ENCODE peak calls at places on chromosome 6, in ten cellular contexts. One of them, this sample, is unnamed. For H3K9me3, the result is how much of the 10 kb centered on the place peaks cover.

GRCh38 chr6:10414766-10415592 is at the start of gene TFAP2A:
- DNase-seq in uterus: no peak
- DNase-seq in heart left ventricle: no peak
- DNase-seq in NT2/D1: no peak
- DNase-seq in H9: peak
- DNase-seq in K562: no peak
- DNase-seq in CD8-positive, alpha-beta memory T cell: no peak
- DNase-seq in A673: peak
- DNase-seq in Karpas-422: no peak
- DNase-seq in ovary: no peak
- DNase-seq in this sample: no peak

GRCh38 chr6:143279385-143279784 is 171.1 kb downstream of the ADAT2 start:
- DNase-seq in uterus: no peak
- DNase-seq in heart left ventricle: no peak
- DNase-seq in NT2/D1: no peak
- DNase-seq in H9: peak
- DNase-seq in K562: peak
- DNase-seq in CD8-positive, alpha-beta memory T cell: no peak
- DNase-seq in A673: peak
- DNase-seq in Karpas-422: peak
- DNase-seq in ovary: no peak
- DNase-seq in this sample: no peak

GRCh38 chr6:112946051-112946450 is 598.9 kb downstream of the RFPL4B start:
- DNase-seq in uterus: no peak
- DNase-seq in heart left ventricle: no peak
- DNase-seq in NT2/D1: no peak
- DNase-seq in H9: no peak
- DNase-seq in K562: no peak
- DNase-seq in CD8-positive, alpha-beta memory T cell: no peak
- DNase-seq in A673: no peak
- DNase-seq in Karpas-422: no peak
- DNase-seq in ovary: peak
- DNase-seq in this sample: no peak

GRCh38 chr6:167298166-167298565 is 7.1 kb downstream of the UNC93A start:
- DNase-seq in uterus: no peak
- DNase-seq in heart left ventricle: no peak
- DNase-seq in NT2/D1: no peak
- DNase-seq in H9: no peak
- DNase-seq in K562: no peak
- DNase-seq in CD8-positive, alpha-beta memory T cell: no peak
- DNase-seq in A673: no peak
- DNase-seq in Karpas-422: peak
- DNase-seq in ovary: no peak
- DNase-seq in this sample: no peak

GRCh38 chr6:122800906-122801305 is 11.8 kb downstream of the SMPDL3A start:
- DNase-seq in uterus: no peak
- DNase-seq in heart left ventricle: no peak
- DNase-seq in NT2/D1: no peak
- DNase-seq in H9: no peak
- DNase-seq in K562: no peak
- DNase-seq in CD8-positive, alpha-beta memory T cell: no peak
- DNase-seq in A673: no peak
- DNase-seq in Karpas-422: no peak
- DNase-seq in ovary: no peak
- DNase-seq in this sample: no peak

GRCh38 chr6:90440586-90441338 is 144.1 kb upstream of the BACH2 start:
- DNase-seq in uterus: no peak
- DNase-seq in heart left ventricle: no peak
- DNase-seq in NT2/D1: no peak
- DNase-seq in H9: no peak
- DNase-seq in K562: peak
- DNase-seq in CD8-positive, alpha-beta memory T cell: no peak
- DNase-seq in A673: no peak
- DNase-seq in Karpas-422: no peak
- DNase-seq in ovary: no peak
- DNase-seq in this sample: no peak

GRCh38 chr6:145214570-145214969 is 520.8 kb downstream of the EPM2A start:
- DNase-seq in uterus: no peak
- DNase-seq in heart left ventricle: no peak
- DNase-seq in NT2/D1: no peak
- DNase-seq in H9: no peak
- DNase-seq in K562: no peak
- DNase-seq in CD8-positive, alpha-beta memory T cell: no peak
- DNase-seq in A673: peak
- DNase-seq in Karpas-422: peak
- DNase-seq in ovary: no peak
- DNase-seq in this sample: no peak

GRCh38 chr6:31971279-31971992 is 502 bp downstream of the DXO start:
- DNase-seq in uterus: no peak
- DNase-seq in heart left ventricle: peak
- DNase-seq in NT2/D1: no peak
- DNase-seq in H9: no peak
- DNase-seq in K562: peak
- DNase-seq in CD8-positive, alpha-beta memory T cell: no peak
- DNase-seq in A673: no peak
- DNase-seq in Karpas-422: no peak
- DNase-seq in ovary: peak
- DNase-seq in this sample: no peak

GRCh38 chr6:43973351-43973750 is 153.9 kb downstream of the MRPL14 start:
- DNase-seq in uterus: no peak
- DNase-seq in heart left ventricle: no peak
- DNase-seq in NT2/D1: no peak
- DNase-seq in H9: peak
- DNase-seq in K562: no peak
- DNase-seq in CD8-positive, alpha-beta memory T cell: no peak
- DNase-seq in A673: no peak
- DNase-seq in Karpas-422: no peak
- DNase-seq in ovary: no peak
- DNase-seq in this sample: no peak

GRCh38 chr6:15638373-15638772 is 24.5 kb downstream of the DTNBP1 start:
- DNase-seq in uterus: no peak
- DNase-seq in heart left ventricle: no peak
- DNase-seq in NT2/D1: no peak
- DNase-seq in H9: no peak
- DNase-seq in K562: no peak
- DNase-seq in CD8-positive, alpha-beta memory T cell: no peak
- DNase-seq in A673: no peak
- DNase-seq in Karpas-422: no peak
- DNase-seq in ovary: no peak
- DNase-seq in this sample: no peak
- H3K9me3 ChIP-seq in uterus: under half
- H3K9me3 ChIP-seq in heart left ventricle: under half
- H3K9me3 ChIP-seq in NT2/D1: under half
- H3K9me3 ChIP-seq in H9: under half
- H3K9me3 ChIP-seq in K562: under half
- H3K9me3 ChIP-seq in CD8-positive, alpha-beta memory T cell: under half
- H3K9me3 ChIP-seq in A673: under half
- H3K9me3 ChIP-seq in Karpas-422: under half
- H3K9me3 ChIP-seq in ovary: under half
- H3K9me3 ChIP-seq in this sample: under half

GRCh38 chr6:108621117-108621516 is 60.4 kb downstream of the FOXO3 start:
- DNase-seq in uterus: no peak
- DNase-seq in heart left ventricle: no peak
- DNase-seq in NT2/D1: no peak
- DNase-seq in H9: no peak
- DNase-seq in K562: no peak
- DNase-seq in CD8-positive, alpha-beta memory T cell: no peak
- DNase-seq in A673: peak
- DNase-seq in Karpas-422: no peak
- DNase-seq in ovary: no peak
- DNase-seq in this sample: no peak

GRCh38 chr6:108622601-108623335 is 62.1 kb downstream of the FOXO3 start:
- DNase-seq in uterus: peak
- DNase-seq in heart left ventricle: peak
- DNase-seq in NT2/D1: no peak
- DNase-seq in H9: no peak
- DNase-seq in K562: no peak
- DNase-seq in CD8-positive, alpha-beta memory T cell: no peak
- DNase-seq in A673: no peak
- DNase-seq in Karpas-422: no peak
- DNase-seq in ovary: no peak
- DNase-seq in this sample: no peak

GRCh38 chr6:108626777-108627176 is 66.1 kb downstream of the FOXO3 start:
- DNase-seq in uterus: no peak
- DNase-seq in heart left ventricle: no peak
- DNase-seq in NT2/D1: no peak
- DNase-seq in H9: no peak
- DNase-seq in K562: no peak
- DNase-seq in CD8-positive, alpha-beta memory T cell: no peak
- DNase-seq in A673: no peak
- DNase-seq in Karpas-422: no peak
- DNase-seq in ovary: no peak
- DNase-seq in this sample: no peak

GRCh38 chr6:108627692-108628565 is 67.2 kb downstream of the FOXO3 start:
- DNase-seq in uterus: no peak
- DNase-seq in heart left ventricle: no peak
- DNase-seq in NT2/D1: no peak
- DNase-seq in H9: no peak
- DNase-seq in K562: no peak
- DNase-seq in CD8-positive, alpha-beta memory T cell: no peak
- DNase-seq in A673: peak
- DNase-seq in Karpas-422: no peak
- DNase-seq in ovary: no peak
- DNase-seq in this sample: no peak

GRCh38 chr6:108623995-108624394 is 63.3 kb downstream of the FOXO3 start:
- DNase-seq in uterus: no peak
- DNase-seq in heart left ventricle: no peak
- DNase-seq in NT2/D1: no peak
- DNase-seq in H9: no peak
- DNase-seq in K562: no peak
- DNase-seq in CD8-positive, alpha-beta memory T cell: no peak
- DNase-seq in A673: no peak
- DNase-seq in Karpas-422: no peak
- DNase-seq in ovary: no peak
- DNase-seq in this sample: no peak
- H3K9me3 ChIP-seq in uterus: under half
- H3K9me3 ChIP-seq in heart left ventricle: under half
- H3K9me3 ChIP-seq in NT2/D1: under half
- H3K9me3 ChIP-seq in H9: under half
- H3K9me3 ChIP-seq in K562: under half
- H3K9me3 ChIP-seq in CD8-positive, alpha-beta memory T cell: under half
- H3K9me3 ChIP-seq in A673: under half
- H3K9me3 ChIP-seq in Karpas-422: under half
- H3K9me3 ChIP-seq in ovary: under half
- H3K9me3 ChIP-seq in this sample: under half

GRCh38 chr6:87155272-87155919 is at the start of gene ZNF292:
- DNase-seq in uterus: peak
- DNase-seq in heart left ventricle: peak
- DNase-seq in NT2/D1: peak
- DNase-seq in H9: peak
- DNase-seq in K562: peak
- DNase-seq in CD8-positive, alpha-beta memory T cell: peak
- DNase-seq in A673: peak
- DNase-seq in Karpas-422: peak
- DNase-seq in ovary: peak
- DNase-seq in this sample: peak

GRCh38 chr6:87154641-87155271 is 609 bp upstream of the ZNF292 start:
- DNase-seq in uterus: no peak
- DNase-seq in heart left ventricle: no peak
- DNase-seq in NT2/D1: no peak
- DNase-seq in H9: no peak
- DNase-seq in K562: peak
- DNase-seq in CD8-positive, alpha-beta memory T cell: peak
- DNase-seq in A673: peak
- DNase-seq in Karpas-422: peak
- DNase-seq in ovary: no peak
- DNase-seq in this sample: peak

GRCh38 chr6:87151471-87151785 is 3.9 kb upstream of the ZNF292 start:
- DNase-seq in uterus: no peak
- DNase-seq in heart left ventricle: no peak
- DNase-seq in NT2/D1: no peak
- DNase-seq in H9: no peak
- DNase-seq in K562: no peak
- DNase-seq in CD8-positive, alpha-beta memory T cell: no peak
- DNase-seq in A673: no peak
- DNase-seq in Karpas-422: no peak
- DNase-seq in ovary: no peak
- DNase-seq in this sample: no peak

GRCh38 chr6:87152528-87152950 is 2.8 kb upstream of the ZNF292 start:
- DNase-seq in uterus: no peak
- DNase-seq in heart left ventricle: no peak
- DNase-seq in NT2/D1: no peak
- DNase-seq in H9: no peak
- DNase-seq in K562: no peak
- DNase-seq in CD8-positive, alpha-beta memory T cell: no peak
- DNase-seq in A673: peak
- DNase-seq in Karpas-422: no peak
- DNase-seq in ovary: no peak
- DNase-seq in this sample: no peak

GRCh38 chr6:87151786-87152527 is 3.4 kb upstream of the ZNF292 start:
- DNase-seq in uterus: peak
- DNase-seq in heart left ventricle: peak
- DNase-seq in NT2/D1: no peak
- DNase-seq in H9: peak
- DNase-seq in K562: no peak
- DNase-seq in CD8-positive, alpha-beta memory T cell: peak
- DNase-seq in A673: peak
- DNase-seq in Karpas-422: peak
- DNase-seq in ovary: peak
- DNase-seq in this sample: peak
- H3K9me3 ChIP-seq in uterus: under half
- H3K9me3 ChIP-seq in heart left ventricle: under half
- H3K9me3 ChIP-seq in NT2/D1: under half
- H3K9me3 ChIP-seq in H9: under half
- H3K9me3 ChIP-seq in K562: under half
- H3K9me3 ChIP-seq in CD8-positive, alpha-beta memory T cell: under half
- H3K9me3 ChIP-seq in A673: under half
- H3K9me3 ChIP-seq in Karpas-422: under half
- H3K9me3 ChIP-seq in ovary: under half
- H3K9me3 ChIP-seq in this sample: under half

GRCh38 chr6:160000280-160000704 is 31.4 kb downstream of the IGF2R start:
- DNase-seq in uterus: no peak
- DNase-seq in heart left ventricle: no peak
- DNase-seq in NT2/D1: no peak
- DNase-seq in H9: no peak
- DNase-seq in K562: peak
- DNase-seq in CD8-positive, alpha-beta memory T cell: no peak
- DNase-seq in A673: peak
- DNase-seq in Karpas-422: no peak
- DNase-seq in ovary: no peak
- DNase-seq in this sample: no peak

GRCh38 chr6:159997498-159998101 is 28.7 kb downstream of the IGF2R start:
- DNase-seq in uterus: no peak
- DNase-seq in heart left ventricle: no peak
- DNase-seq in NT2/D1: no peak
- DNase-seq in H9: no peak
- DNase-seq in K562: no peak
- DNase-seq in CD8-positive, alpha-beta memory T cell: no peak
- DNase-seq in A673: no peak
- DNase-seq in Karpas-422: no peak
- DNase-seq in ovary: no peak
- DNase-seq in this sample: no peak

GRCh38 chr6:159996626-159997497 is 28.0 kb downstream of the IGF2R start:
- DNase-seq in uterus: no peak
- DNase-seq in heart left ventricle: no peak
- DNase-seq in NT2/D1: no peak
- DNase-seq in H9: no peak
- DNase-seq in K562: no peak
- DNase-seq in CD8-positive, alpha-beta memory T cell: no peak
- DNase-seq in A673: no peak
- DNase-seq in Karpas-422: no peak
- DNase-seq in ovary: no peak
- DNase-seq in this sample: no peak

GRCh38 chr6:159998543-159998942 is 29.7 kb downstream of the IGF2R start:
- DNase-seq in uterus: no peak
- DNase-seq in heart left ventricle: no peak
- DNase-seq in NT2/D1: no peak
- DNase-seq in H9: no peak
- DNase-seq in K562: no peak
- DNase-seq in CD8-positive, alpha-beta memory T cell: no peak
- DNase-seq in A673: no peak
- DNase-seq in Karpas-422: no peak
- DNase-seq in ovary: no peak
- DNase-seq in this sample: no peak

GRCh38 chr6:159999240-159999671 is 30.4 kb downstream of the IGF2R start:
- DNase-seq in uterus: no peak
- DNase-seq in heart left ventricle: no peak
- DNase-seq in NT2/D1: no peak
- DNase-seq in H9: no peak
- DNase-seq in K562: peak
- DNase-seq in CD8-positive, alpha-beta memory T cell: no peak
- DNase-seq in A673: no peak
- DNase-seq in Karpas-422: no peak
- DNase-seq in ovary: no peak
- DNase-seq in this sample: no peak
- H3K9me3 ChIP-seq in uterus: under half
- H3K9me3 ChIP-seq in heart left ventricle: under half
- H3K9me3 ChIP-seq in NT2/D1: under half
- H3K9me3 ChIP-seq in H9: under half
- H3K9me3 ChIP-seq in K562: under half
- H3K9me3 ChIP-seq in CD8-positive, alpha-beta memory T cell: under half
- H3K9me3 ChIP-seq in A673: under half
- H3K9me3 ChIP-seq in Karpas-422: under half
- H3K9me3 ChIP-seq in ovary: under half
- H3K9me3 ChIP-seq in this sample: under half

This sample was measured in T-helper 17 cell.